ENCODE peak calls at places on chromosome 2, in four cellular contexts. J, M, L and C are unnamed samples.

GRCh38 chr2:112239862-112240261 is 15.0 kb downstream of the ZC3H8 start:
- DNase-seq in M (no peak), J (no peak), L (no peak), C (no peak)

GRCh38 chr2:189163889-189164288 is 15.7 kb downstream of the COL5A2 start:
- DNase-seq in M (peak), J (no peak), L (no peak), C (no peak)

GRCh38 chr2:70125498-70125898 is 38.2 kb downstream of the PCBP1 start:
- DNase-seq in J (no peak), M (no peak), L (no peak), C (no peak)

GRCh38 chr2:211835695-211836094 is 702.9 kb downstream of the ERBB4 start:
- DNase-seq in J (no peak), L (no peak), M (no peak), C (no peak)

GRCh38 chr2:21646449-21646848 is 522.7 kb downstream of the TDRD15 start:
- DNase-seq in J (no peak), M (no peak), L (no peak), C (no peak)

GRCh38 chr2:142872900-142873724 is 4.4 kb upstream of the KYNU start:
- DNase-seq in J (no peak), L (no peak), M (peak), C (no peak)

GRCh38 chr2:165382362-165382761 is 87.1 kb upstream of the CSRNP3 start:
- DNase-seq in J (no peak), M (no peak), L (no peak), C (no peak)

GRCh38 chr2:236240228-236240990 is 23.8 kb downstream of the ASB18 start:
- DNase-seq in L (no peak), J (no peak), M (peak), C (no peak)

GRCh38 chr2:119922699-119923098 is 90.2 kb upstream of the EPB41L5 start:
- DNase-seq in L (no peak), M (no peak), J (no peak), C (no peak)

GRCh38 chr2:197108758-197109157 is 182.3 kb upstream of the PGAP1 start:
- DNase-seq in J (no peak), M (peak), L (no peak), C (no peak)

GRCh38 chr2:26345554-26346453 is at the start of gene SELENOI:
- DNase-seq in J (peak), L (peak), M (peak), C (peak)
- H3K23ac ChIP-seq in J (peak), L (no peak), M (peak), C (no peak)

GRCh38 chr2:20618468-20618885 is 32.4 kb downstream of the HS1BP3 start:
- DNase-seq in J (no peak), M (no peak), L (no peak), C (no peak)
- H3K9ac ChIP-seq in J (no peak), M (peak), L (no peak), C (no peak)

GRCh38 chr2:222652856-222653255 is 3.0 kb downstream of the FARSB start:
- DNase-seq in J (no peak), M (no peak), L (no peak), C (no peak)
- H3K4me2 ChIP-seq in J (no peak), M (no peak), L (no peak), C (no peak)

GRCh38 chr2:237987263-237987662 is 20.4 kb downstream of the UBE2F start:
- DNase-seq in M (no peak), J (no peak), L (no peak), C (no peak)
- H3K23ac ChIP-seq in M (no peak), J (no peak), L (no peak), C (no peak)

GRCh38 chr2:28956415-28956826 is 24.7 kb upstream of the TOGARAM2 start:
- DNase-seq in L (peak), J (no peak), M (no peak), C (peak)
- H3K9ac ChIP-seq in L (no peak), J (no peak), M (no peak), C (no peak)

GRCh38 chr2:12091201-12091806 is 344.9 kb downstream of the LPIN1 start:
- DNase-seq in L (no peak), M (no peak), J (no peak), C (no peak)

GRCh38 chr2:12099374-12099773 is 352.9 kb downstream of the LPIN1 start:
- DNase-seq in J (no peak), L (no peak), M (no peak), C (no peak)

GRCh38 chr2:12097860-12098259 is 351.4 kb downstream of the LPIN1 start:
- DNase-seq in M (no peak), L (no peak), J (no peak), C (no peak)

GRCh38 chr2:12090590-12090989 is 344.2 kb downstream of the LPIN1 start:
- DNase-seq in M (no peak), L (no peak), J (no peak), C (no peak)

DNA sequence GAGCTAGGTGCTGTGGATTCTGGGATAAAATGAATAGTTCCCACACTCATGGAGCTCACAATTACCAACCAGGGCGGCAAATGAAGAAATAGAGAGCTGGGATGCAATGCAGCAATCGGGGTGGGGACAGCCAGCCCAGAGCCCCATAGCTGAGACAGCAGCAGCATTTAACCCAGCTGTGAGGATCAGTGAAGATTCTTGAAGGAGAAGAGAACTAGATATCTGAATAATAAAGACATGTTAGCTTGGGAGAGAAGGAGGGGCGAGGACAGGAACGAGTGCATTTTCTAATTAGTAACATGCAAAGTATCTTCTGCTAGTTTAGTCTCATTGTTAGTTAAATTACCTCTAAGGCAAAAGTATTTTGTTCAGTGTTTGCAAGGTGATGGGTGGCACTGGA is 350.0 kb downstream of the LPIN1 start:
- DNase-seq in J (no peak), M (no peak), L (peak), C (peak)
- H3K4me2 ChIP-seq in J (no peak), M (no peak), L (peak), C (peak)

GRCh38 chr2:241607162-241607885 is 29.6 kb downstream of the THAP4 start:
- DNase-seq in L (no peak), M (no peak), J (no peak), C (no peak)
- H3K23ac ChIP-seq in L (no peak), M (no peak), J (no peak), C (no peak)

GRCh38 chr2:240452471-240453256 is 17.2 kb downstream of the GPC1 start:
- DNase-seq in L (no peak), J (peak), M (peak), C (peak)
- H3K9ac ChIP-seq in L (no peak), J (peak), M (peak), C (no peak)

DNA sequence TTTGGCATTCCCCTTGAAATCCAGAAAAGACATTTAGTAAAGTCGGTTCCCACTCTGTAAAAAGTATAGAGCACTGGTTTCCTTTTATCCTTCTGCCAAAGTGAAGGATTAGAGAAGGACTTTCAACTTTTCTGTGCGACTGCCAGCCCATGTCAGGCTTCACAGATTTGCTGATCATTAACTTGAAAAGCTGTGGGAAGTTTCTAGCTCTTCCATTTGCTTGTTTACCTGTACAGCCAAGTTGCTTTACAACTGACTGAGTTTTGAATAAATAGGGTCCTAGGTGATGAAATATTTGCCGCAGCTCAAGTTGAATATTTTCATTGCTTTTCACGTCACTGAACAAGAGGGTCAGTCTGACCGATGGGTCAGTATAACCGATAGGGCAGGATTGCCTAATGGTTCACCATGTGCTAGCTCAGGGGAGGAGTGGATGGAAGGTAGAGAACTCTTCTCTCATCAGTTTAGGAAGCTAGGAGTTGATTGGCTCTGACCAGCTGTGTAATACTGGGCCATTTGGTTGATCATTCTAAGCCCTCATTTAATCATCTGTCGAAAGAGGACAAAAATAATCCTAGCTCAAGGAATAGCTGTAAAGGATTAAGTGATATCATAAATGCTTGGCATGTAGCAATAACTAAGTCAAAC is 30.4 kb downstream of the UPP2 start:
- DNase-seq in L (no peak), M (no peak), J (no peak), C (no peak)
- H3K4me2 ChIP-seq in L (no peak), M (no peak), J (no peak), C (no peak)

GRCh38 chr2:10469955-10470568 is 21.9 kb upstream of the ODC1 start:
- DNase-seq in J (no peak), M (no peak), L (no peak), C (no peak)
- H3K23ac ChIP-seq in J (no peak), M (no peak), L (no peak), C (no peak)